ENCODE peak calls at places on chromosomes 12 and 14, in four cellular contexts. W is testis, U is bronchial epithelial cell, K is OCI-LY7. I is an unnamed sample.

GRCh38 chr14:90579088-90579487 is 182.3 kb downstream of the CALM1 start:
- DNase-seq in W (no peak), U (no peak), K (no peak), I (no peak)

GRCh38 chr14:37668646-37669045 is 73.2 kb downstream of the TTC6 start:
- DNase-seq in W (no peak), U (peak), K (no peak), I (no peak)

GRCh38 chr14:33914676-33915516 is 36.0 kb downstream of the EGLN3 start:
- DNase-seq in W (no peak), U (peak), K (no peak), I (no peak)

GRCh38 chr14:52043690-52044089 is 25.2 kb downstream of the NID2 start:
- DNase-seq in W (peak), U (peak), K (peak), I (peak)

GRCh38 chr14:39247256-39247655 is 13.5 kb downstream of the MIA2 start:
- DNase-seq in W (no peak), U (peak), K (no peak), I (no peak)

GRCh38 chr14:96126783-96127271 is 77.8 kb upstream of the BDKRB2 start:
- DNase-seq in W (no peak), U (no peak), K (no peak), I (no peak)

GRCh38 chr12:9646794-9647622 is 22.5 kb upstream of the CLEC2D start:
- DNase-seq in W (peak), U (peak), K (peak), I (no peak)

GRCh38 chr12:2417761-2418160 is 365.0 kb downstream of the CACNA1C start:
- DNase-seq in W (no peak), U (no peak), K (no peak), I (no peak)

GRCh38 chr12:124525455-124525854 is 42.0 kb downstream of the NCOR2 start:
- DNase-seq in W (no peak), U (no peak), K (no peak), I (no peak)

GRCh38 chr12:11927311-11927935 is 143.3 kb upstream of the BCL2L14 start:
- DNase-seq in W (no peak), U (no peak), K (no peak), I (no peak)

GRCh38 chr14:57382283-57382682 is 8.1 kb upstream of the NAA30 start:
- DNase-seq in W (no peak), U (peak), K (no peak), I (no peak)

GRCh38 chr12:101414533-101415119 is 7.1 kb upstream of the ARL1 start:
- DNase-seq in W (peak), U (peak), K (peak), I (peak)

GRCh38 chr12:103279444-103279843 is 216.3 kb downstream of the C12orf42 start:
- DNase-seq in W (no peak), U (peak), K (no peak), I (no peak)

GRCh38 chr14:60195179-60195810 is 30.1 kb upstream of the DHRS7 start:
- DNase-seq in W (no peak), U (no peak), K (peak), I (no peak)
- TF ChIP-seq CTCF in W (no peak), U (no peak), K (peak), I (no peak)

GRCh38 chr12:105451798-105452197 is 121.3 kb downstream of the C12orf75 start:
- DNase-seq in W (no peak), U (no peak), K (no peak), I (no peak)

GRCh38 chr12:105454688-105455087 is 124.2 kb downstream of the C12orf75 start:
- DNase-seq in W (no peak), U (no peak), K (no peak), I (no peak)

GRCh38 chr12:105455250-105455649 is 124.8 kb downstream of the C12orf75 start:
- DNase-seq in W (no peak), U (peak), K (no peak), I (no peak)

GRCh38 chr12:105451211-105451610 is 120.7 kb downstream of the C12orf75 start:
- DNase-seq in W (no peak), U (no peak), K (no peak), I (no peak)

GRCh38 chr12:105453306-105453705 is 122.8 kb downstream of the C12orf75 start:
- DNase-seq in W (no peak), U (no peak), K (no peak), I (no peak)
- TF ChIP-seq CTCF in W (no peak), U (no peak), K (no peak), I (no peak)

DNA sequence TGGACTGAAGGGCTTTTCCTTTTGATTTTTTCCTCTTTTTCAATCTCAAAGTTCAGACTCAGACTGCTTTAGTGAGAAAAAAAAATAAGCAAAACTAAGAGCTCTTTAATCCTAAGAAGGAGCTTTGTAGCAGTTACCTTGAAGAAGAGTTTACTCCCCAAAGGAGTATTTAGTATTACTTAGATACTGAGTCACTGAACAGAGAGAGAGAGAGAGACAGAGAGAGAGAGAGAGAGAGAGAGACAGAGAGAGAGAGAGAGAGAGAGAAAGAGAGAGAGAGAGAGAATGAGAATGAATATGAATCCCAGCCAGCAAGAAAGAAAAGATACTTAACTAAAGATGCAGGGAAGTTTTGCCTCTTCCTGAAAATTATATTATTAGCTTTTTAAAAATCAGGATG is 258 bp downstream of the NAV3 start:
- DNase-seq in W (no peak), U (peak), K (no peak), I (no peak)
- TF ChIP-seq CTCF in W (peak), U (no peak), K (no peak), I (no peak)

GRCh38 chr14:23481992-23482813 is 12.7 kb downstream of the NGDN start:
- DNase-seq in W (no peak), U (no peak), K (no peak), I (no peak)
- TF ChIP-seq CTCF in W (no peak), U (no peak), K (peak), I (no peak)

GRCh38 chr12:119940881-119941280 is 48.2 kb upstream of the BICDL1 start:
- DNase-seq in W (no peak), U (peak), K (no peak), I (no peak)

GRCh38 chr12:119932921-119933320 is 55.8 kb upstream of the CIT start:
- DNase-seq in W (no peak), U (no peak), K (no peak), I (no peak)

GRCh38 chr12:119942386-119942785 is 46.6 kb upstream of the BICDL1 start:
- DNase-seq in W (peak), U (no peak), K (no peak), I (no peak)

GRCh38 chr12:119936705-119937323 is 52.2 kb upstream of the BICDL1 start:
- DNase-seq in W (no peak), U (peak), K (no peak), I (no peak)

DNA sequence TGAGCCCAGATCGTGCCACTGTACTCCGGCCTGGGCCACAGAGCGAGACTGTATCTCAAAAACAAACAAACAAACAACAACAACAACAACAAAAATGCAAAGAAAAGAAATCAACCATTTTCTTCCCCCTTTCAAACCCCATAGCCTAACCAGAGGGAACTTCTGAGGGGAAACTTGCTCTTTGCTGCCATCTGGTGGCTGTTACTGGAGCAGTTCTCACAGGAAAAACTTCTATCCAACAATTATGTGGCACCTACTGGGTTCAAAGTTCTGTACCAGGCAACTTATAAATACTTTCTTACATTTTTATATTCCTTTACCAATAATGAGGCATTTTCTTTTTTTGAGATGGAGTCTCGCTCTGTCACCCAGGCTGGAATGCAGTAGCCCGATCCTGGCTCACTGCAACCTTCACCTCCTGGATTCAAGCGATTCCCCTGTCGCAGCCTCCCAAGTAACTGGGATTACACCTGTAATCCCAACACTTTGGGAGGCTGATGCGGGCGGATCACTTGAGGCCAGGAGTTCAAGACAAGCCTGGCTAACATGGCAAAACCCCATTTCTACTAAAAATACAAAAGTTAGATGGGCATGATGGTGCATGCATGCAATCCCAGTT is 50.9 kb upstream of the BICDL1 start:
- DNase-seq in W (peak), U (peak), K (peak), I (peak)
- TF ChIP-seq CTCF in W (peak), U (peak), K (peak), I (peak)

I was measured in neural crest cell.